ENCODE peak calls at places on chromosomes 7 and 10, in five cellular contexts. V is adipocyte, K is thyroid gland, F is GM23248, G is body of pancreas. I is an unnamed sample.
A peak's percentile ranks its signal among the peaks of the same experiment; 100 is the strongest.

GRCh38 chr7:2040893-2041270 is 191.9 kb downstream of the MAD1L1 start:
- DNase-seq in V (no peak), K (no peak), F (no peak), G (peak; percentile 4), I (no peak)

GRCh38 chr10:110192552-110192951 is 14.9 kb upstream of the MXI1 start:
- DNase-seq in V (no peak), K (no peak), F (no peak), G (no peak), I (peak; percentile 67)

GRCh38 chr7:130887182-130888016 is 153.4 kb upstream of the KLF14 start:
- DNase-seq in V (peak; percentile 86), K (no peak), F (peak; percentile 91), G (no peak), I (no peak)

GRCh38 chr10:124035306-124035927 is 58.0 kb downstream of the CHST15 start:
- DNase-seq in V (no peak), K (no peak), F (no peak), G (no peak), I (no peak)

GRCh38 chr10:86401588-86402282 is 35.1 kb upstream of the GRID1 start:
- DNase-seq in V (peak; percentile 10), K (peak; percentile 29), F (peak; percentile 56), G (peak; percentile 49), I (peak; percentile 77)

GRCh38 chr7:77571791-77572190 is 34.7 kb downstream of the PTPN12 start:
- DNase-seq in V (no peak), K (no peak), F (no peak), G (no peak), I (no peak)

GRCh38 chr10:118543714-118544400 is 51.6 kb downstream of the PRLHR start:
- DNase-seq in V (peak; percentile 46), K (peak; percentile 61), F (peak; percentile 75), G (peak; percentile 58), I (peak; percentile 92)

GRCh38 chr7:140646931-140647647 is 6.5 kb upstream of the DENND2A start:
- DNase-seq in V (peak; percentile 28), K (peak; percentile 38), F (peak; percentile 63), G (peak; percentile 50), I (peak; percentile 92)

GRCh38 chr7:137656227-137656849 is 190.4 kb downstream of the DGKI start:
- DNase-seq in V (peak; percentile 95), K (peak; percentile 87), F (peak; percentile 90), G (peak; percentile 77), I (peak; percentile 91)

GRCh38 chr7:28725911-28726310 is 232.2 kb downstream of the TRIL start:
- DNase-seq in V (no peak), K (no peak), F (peak; percentile 61), G (no peak), I (no peak)

GRCh38 chr7:150974468-150975391 is 3.4 kb downstream of the KCNH2 start:
- DNase-seq in V (peak; percentile 25), K (no peak), F (peak; percentile 62), G (peak; percentile 54), I (peak; percentile 78)

GRCh38 chr7:93147358-93147757 is 827 bp downstream of the SAMD9L start:
- DNase-seq in V (peak; percentile 78), K (peak; percentile 57), F (peak; percentile 75), G (peak; percentile 18), I (peak; percentile 47)

GRCh38 chr10:72762042-72762441 is 70.1 kb downstream of the MCU start:
- DNase-seq in V (peak; percentile 66), K (no peak), F (no peak), G (no peak), I (no peak)

GRCh38 chr7:98534493-98534892 is 82.6 kb upstream of the NPTX2 start:
- DNase-seq in V (no peak), K (no peak), F (no peak), G (no peak), I (no peak)

GRCh38 chr10:131804551-131805295 is 96.1 kb upstream of the PPP2R2D start:
- DNase-seq in V (no peak), K (no peak), F (no peak), G (no peak), I (peak; percentile 22)

GRCh38 chr7:99195867-99196266 is 12.0 kb downstream of the KPNA7 start:
- DNase-seq in V (no peak), K (no peak), F (no peak), G (no peak), I (peak; percentile 52)

GRCh38 chr7:116984917-116985316 is 31.6 kb downstream of the ST7 start:
- DNase-seq in V (peak; percentile 77), K (no peak), F (peak; percentile 52), G (no peak), I (no peak)

GRCh38 chr7:115924398-115924797 is 106.2 kb downstream of the TFEC start:
- DNase-seq in V (no peak), K (no peak), F (no peak), G (no peak), I (no peak)

GRCh38 chr7:115410972-115411686 is 489.2 kb downstream of the MDFIC start:
- DNase-seq in V (no peak), K (no peak), F (no peak), G (no peak), I (no peak)

GRCh38 chr10:102324061-102324460 is 71.4 kb upstream of the NFKB2 start:
- DNase-seq in V (peak; percentile 26), K (no peak), F (peak; percentile 52), G (no peak), I (peak; percentile 57)

GRCh38 chr7:151381333-151382078 is 28.3 kb downstream of the WDR86 start:
- DNase-seq in V (no peak), K (no peak), F (peak; percentile 22), G (no peak), I (peak; percentile 87)

GRCh38 chr7:137755846-137756685 is 90.7 kb downstream of the DGKI start:
- DNase-seq in V (no peak), K (no peak), F (peak; percentile 71), G (no peak), I (no peak)

GRCh38 chr10:128116851-128117615 is 9.2 kb downstream of the MKI67 start:
- DNase-seq in V (no peak), K (no peak), F (peak; percentile 19), G (no peak), I (peak; percentile 52)

GRCh38 chr7:32216759-32217158 is 146.6 kb upstream of the PDE1C start:
- DNase-seq in V (no peak), K (no peak), F (no peak), G (no peak), I (peak; percentile 24)

GRCh38 chr7:139618482-139619366 is 95.2 kb downstream of the CLEC2L start:
- DNase-seq in V (peak; percentile 70), K (peak; percentile 30), F (peak; percentile 72), G (peak; percentile 38), I (peak; percentile 90)

GRCh38 chr7:45237788-45238461 is 80.3 kb downstream of the RAMP3 start:
- DNase-seq in V (no peak), K (no peak), F (no peak), G (no peak), I (peak; percentile 52)

GRCh38 chr10:1247598-1248261 is 191.5 kb downstream of the WDR37 start:
- DNase-seq in V (no peak), K (no peak), F (no peak), G (no peak), I (no peak)

GRCh38 chr7:102933763-102934162 is 21.0 kb downstream of the LRRC17 start:
- DNase-seq in V (peak; percentile 97), K (peak; percentile 15), F (peak; percentile 98), G (peak; percentile 28), I (peak; percentile 85)

GRCh38 chr7:102931757-102932156 is 19.0 kb downstream of the LRRC17 start:
- DNase-seq in V (no peak), K (no peak), F (no peak), G (no peak), I (no peak)

GRCh38 chr7:102934267-102934666 is 21.5 kb downstream of the LRRC17 start:
- DNase-seq in V (no peak), K (no peak), F (peak; percentile 29), G (no peak), I (no peak)

GRCh38 chr7:102935450-102936110 is 22.8 kb downstream of the LRRC17 start:
- DNase-seq in V (no peak), K (no peak), F (no peak), G (no peak), I (no peak)

GRCh38 chr7:102934670-102935069 is 21.9 kb downstream of the LRRC17 start:
- DNase-seq in V (no peak), K (no peak), F (no peak), G (no peak), I (peak; percentile 62)
- H3K4me3 ChIP-seq in V (peak overlapping the region; percentile 75), K (no peak overlapping the region), F (peak overlapping the region; percentile 31), G (no peak overlapping the region), I (no peak overlapping the region)

DNA sequence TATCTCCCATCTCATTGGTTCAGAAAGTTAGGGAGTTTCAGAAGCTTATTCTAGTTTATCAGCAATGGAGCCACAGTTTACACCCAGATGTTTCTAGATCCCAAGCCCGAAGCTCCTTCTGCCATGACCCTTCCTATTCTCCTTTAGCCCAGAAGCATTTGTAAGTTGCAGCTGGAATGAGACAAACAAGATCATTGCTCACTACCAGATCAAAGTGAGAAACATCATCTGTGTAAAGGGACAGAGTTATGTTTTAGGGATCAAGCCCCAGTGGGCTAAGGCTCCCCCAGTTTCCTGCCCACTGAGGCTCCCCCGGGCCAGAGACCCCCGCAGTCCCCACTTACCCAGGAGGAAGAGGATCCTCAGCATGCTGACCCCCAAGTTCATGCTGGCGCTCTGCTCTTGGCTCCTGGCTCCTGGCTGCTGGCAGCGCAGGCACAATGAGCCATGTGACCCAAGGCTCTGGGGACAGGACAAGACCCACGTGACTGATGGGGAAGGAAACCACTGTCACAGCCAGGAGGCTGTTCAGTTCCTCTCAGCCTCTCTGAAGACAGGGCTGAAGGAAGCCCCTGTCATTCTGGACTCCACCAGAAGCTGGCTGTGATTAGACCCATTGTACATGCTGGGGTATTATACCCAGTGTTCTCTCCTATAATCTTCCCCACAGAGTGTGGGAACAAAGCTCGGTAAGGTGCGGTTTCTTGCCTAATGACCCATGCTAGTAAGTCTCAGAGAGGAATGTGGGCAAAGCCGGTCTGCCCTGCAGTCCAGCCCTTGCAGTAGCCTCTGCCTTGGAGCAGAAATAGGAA is at the start of gene TMEM273:
- DNase-seq in V (no peak), K (peak; percentile 40), F (no peak), G (peak; percentile 33), I (no peak)
- H3K4me3 ChIP-seq in V (no peak within 1 kb of the TSS), K (no peak within 1 kb of the TSS), F (no peak within 1 kb of the TSS), G (no peak within 1 kb of the TSS), I (no peak within 1 kb of the TSS)

DNA sequence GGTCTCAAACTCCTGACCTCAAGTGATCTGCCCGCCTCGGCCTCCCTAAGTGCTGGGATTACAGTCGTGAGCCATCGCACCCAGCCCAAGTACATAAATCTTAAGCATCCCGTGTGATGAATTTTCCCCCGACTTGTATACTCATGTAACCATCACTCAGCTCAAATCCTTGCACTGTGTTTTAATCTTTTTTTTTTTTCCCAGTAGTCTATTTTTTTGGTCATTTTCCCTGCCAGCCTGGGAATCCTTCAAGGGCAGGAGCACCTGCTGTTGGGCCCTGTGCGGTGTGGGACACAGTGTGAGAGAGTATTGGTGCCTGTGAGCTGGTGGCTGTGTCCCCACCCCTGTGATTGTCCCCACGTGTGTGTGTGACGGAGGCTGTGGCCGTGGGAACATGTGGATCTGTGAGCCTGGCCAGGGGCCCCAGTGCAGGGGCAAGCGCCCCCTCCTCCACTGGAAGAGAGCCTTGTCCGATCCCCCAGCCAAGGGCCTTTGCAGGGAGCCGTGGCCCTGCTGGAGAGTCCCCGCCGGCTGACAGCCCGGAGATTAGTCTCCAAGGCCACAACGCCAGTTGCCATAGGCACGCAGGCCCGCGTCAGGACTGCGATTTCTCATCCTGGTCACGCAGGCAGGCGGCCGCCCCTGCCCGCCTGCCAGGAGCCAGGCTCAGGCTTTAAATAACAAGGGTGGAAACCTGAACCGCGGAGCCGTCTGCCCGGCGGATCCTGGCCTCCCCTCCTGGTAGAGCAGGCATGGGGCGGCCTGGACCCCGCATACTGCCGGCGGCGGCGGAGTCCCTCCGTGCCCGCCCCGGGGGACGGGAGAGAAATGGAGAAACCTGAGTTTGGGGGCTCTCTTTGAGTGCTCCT is 26.5 kb downstream of the GTF2IRD1 start:
- DNase-seq in V (peak; percentile 96), K (peak; percentile 89), F (peak; percentile 98), G (peak; percentile 94), I (peak; percentile 88)
- H3K4me3 ChIP-seq in V (peak overlapping the region; percentile 86), K (no peak overlapping the region), F (peak overlapping the region; percentile 69), G (no peak overlapping the region), I (no peak overlapping the region)

GRCh38 chr10:119644215-119644826 is 6.9 kb upstream of the BAG3 start:
- DNase-seq in V (no peak), K (no peak), F (peak; percentile 74), G (no peak), I (peak; percentile 92)
- H3K4me3 ChIP-seq in V (peak overlapping the region; percentile 38), K (no peak overlapping the region), F (peak overlapping the region; percentile 34), G (no peak overlapping the region), I (no peak overlapping the region)

I was measured in endodermal cell.